ENCODE peak calls at places on chromosomes 11 and 22, in eight cellular contexts. One of them, this sample, is unnamed.

GRCh38 chr22:35838849-35839646 is 121.4 kb downstream of the APOL5 start:
- DNase-seq in body of pancreas: peak
- DNase-seq in Peyer's patch: no peak
- DNase-seq in esophagus muscularis mucosa: no peak
- DNase-seq in K562: no peak
- DNase-seq in testis: peak
- DNase-seq in GM12891: no peak
- DNase-seq in HCT116: peak
- DNase-seq in this sample: no peak

GRCh38 chr11:77147668-77148321 is 19.7 kb downstream of the MYO7A start:
- DNase-seq in body of pancreas: peak
- DNase-seq in Peyer's patch: peak
- DNase-seq in esophagus muscularis mucosa: no peak
- DNase-seq in K562: peak
- DNase-seq in testis: no peak
- DNase-seq in GM12891: peak
- DNase-seq in HCT116: no peak
- DNase-seq in this sample: no peak

GRCh38 chr22:23152238-23153114 is 7.2 kb downstream of the RAB36 start:
- DNase-seq in body of pancreas: no peak
- DNase-seq in Peyer's patch: no peak
- DNase-seq in esophagus muscularis mucosa: no peak
- DNase-seq in K562: no peak
- DNase-seq in testis: no peak
- DNase-seq in GM12891: no peak
- DNase-seq in HCT116: no peak
- DNase-seq in this sample: no peak

GRCh38 chr22:49734882-49735281 is 92.8 kb downstream of the BRD1 start:
- DNase-seq in body of pancreas: no peak
- DNase-seq in Peyer's patch: peak
- DNase-seq in esophagus muscularis mucosa: no peak
- DNase-seq in K562: no peak
- DNase-seq in testis: no peak
- DNase-seq in GM12891: no peak
- DNase-seq in HCT116: no peak
- DNase-seq in this sample: no peak

GRCh38 chr11:102632026-102632425 is 6.9 kb upstream of the MMP20 start:
- DNase-seq in body of pancreas: no peak
- DNase-seq in Peyer's patch: no peak
- DNase-seq in esophagus muscularis mucosa: no peak
- DNase-seq in K562: no peak
- DNase-seq in testis: no peak
- DNase-seq in GM12891: no peak
- DNase-seq in HCT116: no peak
- DNase-seq in this sample: no peak

GRCh38 chr11:6418199-6418957 is 516 bp downstream of the APBB1 start:
- DNase-seq in body of pancreas: peak
- DNase-seq in Peyer's patch: no peak
- DNase-seq in esophagus muscularis mucosa: no peak
- DNase-seq in K562: no peak
- DNase-seq in testis: peak
- DNase-seq in GM12891: no peak
- DNase-seq in HCT116: no peak
- DNase-seq in this sample: no peak

GRCh38 chr11:17353228-17354021 is 1.8 kb downstream of the NCR3LG1 start:
- DNase-seq in body of pancreas: peak
- DNase-seq in Peyer's patch: peak
- DNase-seq in esophagus muscularis mucosa: no peak
- DNase-seq in K562: peak
- DNase-seq in testis: peak
- DNase-seq in GM12891: peak
- DNase-seq in HCT116: peak
- DNase-seq in this sample: peak

GRCh38 chr22:48871176-48871840 is 956.4 kb downstream of the BRD1 start:
- DNase-seq in body of pancreas: no peak
- DNase-seq in Peyer's patch: no peak
- DNase-seq in esophagus muscularis mucosa: no peak
- DNase-seq in K562: no peak
- DNase-seq in testis: no peak
- DNase-seq in GM12891: no peak
- DNase-seq in HCT116: no peak
- DNase-seq in this sample: no peak

GRCh38 chr11:35484435-35484834 is 41.0 kb downstream of the PAMR1 start:
- DNase-seq in body of pancreas: no peak
- DNase-seq in Peyer's patch: no peak
- DNase-seq in esophagus muscularis mucosa: no peak
- DNase-seq in K562: no peak
- DNase-seq in testis: no peak
- DNase-seq in GM12891: no peak
- DNase-seq in HCT116: no peak
- DNase-seq in this sample: peak

GRCh38 chr11:124329787-124330478 is 9.9 kb upstream of the OR8D2 start:
- DNase-seq in body of pancreas: no peak
- DNase-seq in Peyer's patch: no peak
- DNase-seq in esophagus muscularis mucosa: no peak
- DNase-seq in K562: no peak
- DNase-seq in testis: no peak
- DNase-seq in GM12891: peak
- DNase-seq in HCT116: no peak
- DNase-seq in this sample: no peak

GRCh38 chr22:27032121-27032761 is 374.9 kb downstream of the MIAT start:
- DNase-seq in body of pancreas: peak
- DNase-seq in Peyer's patch: no peak
- DNase-seq in esophagus muscularis mucosa: no peak
- DNase-seq in K562: peak
- DNase-seq in testis: peak
- DNase-seq in GM12891: no peak
- DNase-seq in HCT116: no peak
- DNase-seq in this sample: no peak

GRCh38 chr11:116696381-116696941 is 76.3 kb downstream of the BUD13 start:
- DNase-seq in body of pancreas: peak
- DNase-seq in Peyer's patch: peak
- DNase-seq in esophagus muscularis mucosa: peak
- DNase-seq in K562: no peak
- DNase-seq in testis: peak
- DNase-seq in GM12891: no peak
- DNase-seq in HCT116: no peak
- DNase-seq in this sample: peak

GRCh38 chr22:40400173-40400572 is 29.8 kb downstream of the SGSM3 start:
- DNase-seq in body of pancreas: no peak
- DNase-seq in Peyer's patch: no peak
- DNase-seq in esophagus muscularis mucosa: no peak
- DNase-seq in K562: no peak
- DNase-seq in testis: no peak
- DNase-seq in GM12891: no peak
- DNase-seq in HCT116: no peak
- DNase-seq in this sample: no peak

GRCh38 chr11:70202898-70203748 is at the start of gene FADD:
- DNase-seq in body of pancreas: peak
- DNase-seq in Peyer's patch: peak
- DNase-seq in esophagus muscularis mucosa: peak
- DNase-seq in K562: peak
- DNase-seq in testis: peak
- DNase-seq in GM12891: peak
- DNase-seq in HCT116: peak
- DNase-seq in this sample: peak
- TF ChIP-seq POLR2A in body of pancreas: peak
- TF ChIP-seq POLR2A in Peyer's patch: peak
- TF ChIP-seq POLR2A in esophagus muscularis mucosa: peak
- TF ChIP-seq POLR2A in K562: peak
- TF ChIP-seq POLR2A in testis: no peak
- TF ChIP-seq POLR2A in GM12891: peak
- TF ChIP-seq POLR2A in HCT116: peak
- TF ChIP-seq POLR2A in this sample: peak

DNA sequence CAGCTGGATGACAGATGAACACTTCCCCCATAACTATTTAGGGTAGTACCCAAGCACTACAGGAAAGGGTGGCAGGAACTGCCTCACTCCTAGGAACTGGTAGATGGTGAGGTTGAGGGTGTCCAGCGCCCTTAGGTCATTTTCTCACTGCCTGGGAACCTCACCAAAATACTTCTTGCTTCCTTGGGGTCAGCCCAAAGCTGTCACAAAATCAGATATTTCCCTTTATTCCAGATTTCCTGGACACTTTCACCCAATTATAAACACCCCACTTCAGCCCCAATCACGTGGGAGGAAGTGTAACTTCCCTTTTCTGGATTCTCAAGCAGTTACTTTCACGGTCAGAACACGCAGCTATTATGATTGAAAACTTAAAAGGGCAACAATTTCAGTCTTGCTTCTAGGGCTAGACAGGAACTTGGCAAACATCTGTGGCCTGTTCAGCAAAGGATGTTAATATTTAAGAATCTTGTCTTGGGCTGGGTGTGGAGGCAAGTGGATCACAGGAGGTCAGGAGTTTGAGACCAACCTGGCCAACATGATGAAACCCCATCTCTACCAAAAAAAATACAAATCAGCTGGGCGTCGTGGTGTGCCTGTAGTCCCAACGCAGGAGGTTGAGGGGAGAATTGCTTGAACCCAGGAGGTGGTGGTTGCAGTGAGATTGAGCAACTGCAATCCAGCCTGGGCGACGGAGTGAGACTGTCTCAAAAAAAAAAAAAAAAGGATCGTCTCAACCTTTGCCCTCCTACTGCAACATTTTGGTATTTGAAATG is 4.0 kb downstream of the FTH1 start:
- DNase-seq in body of pancreas: no peak
- DNase-seq in Peyer's patch: peak
- DNase-seq in esophagus muscularis mucosa: no peak
- DNase-seq in K562: no peak
- DNase-seq in testis: no peak
- DNase-seq in GM12891: no peak
- DNase-seq in HCT116: no peak
- DNase-seq in this sample: no peak
- TF ChIP-seq POLR2A in body of pancreas: peak
- TF ChIP-seq POLR2A in Peyer's patch: peak
- TF ChIP-seq POLR2A in esophagus muscularis mucosa: no peak
- TF ChIP-seq POLR2A in K562: peak
- TF ChIP-seq POLR2A in testis: no peak
- TF ChIP-seq POLR2A in GM12891: peak
- TF ChIP-seq POLR2A in HCT116: peak
- TF ChIP-seq POLR2A in this sample: no peak

GRCh38 chr11:75574698-75575265 is 12.7 kb downstream of the SERPINH1 start:
- DNase-seq in body of pancreas: no peak
- DNase-seq in Peyer's patch: no peak
- DNase-seq in esophagus muscularis mucosa: no peak
- DNase-seq in K562: no peak
- DNase-seq in testis: no peak
- DNase-seq in GM12891: no peak
- DNase-seq in HCT116: no peak
- DNase-seq in this sample: no peak

GRCh38 chr11:75578977-75579376 is 16.9 kb downstream of the SERPINH1 start:
- DNase-seq in body of pancreas: no peak
- DNase-seq in Peyer's patch: no peak
- DNase-seq in esophagus muscularis mucosa: no peak
- DNase-seq in K562: no peak
- DNase-seq in testis: no peak
- DNase-seq in GM12891: no peak
- DNase-seq in HCT116: no peak
- DNase-seq in this sample: no peak

GRCh38 chr11:75576017-75576416 is 14.0 kb downstream of the SERPINH1 start:
- DNase-seq in body of pancreas: no peak
- DNase-seq in Peyer's patch: no peak
- DNase-seq in esophagus muscularis mucosa: no peak
- DNase-seq in K562: no peak
- DNase-seq in testis: no peak
- DNase-seq in GM12891: no peak
- DNase-seq in HCT116: no peak
- DNase-seq in this sample: no peak

GRCh38 chr11:75577198-75577597 is 15.1 kb downstream of the SERPINH1 start:
- DNase-seq in body of pancreas: peak
- DNase-seq in Peyer's patch: no peak
- DNase-seq in esophagus muscularis mucosa: no peak
- DNase-seq in K562: peak
- DNase-seq in testis: peak
- DNase-seq in GM12891: no peak
- DNase-seq in HCT116: no peak
- DNase-seq in this sample: peak

DNA sequence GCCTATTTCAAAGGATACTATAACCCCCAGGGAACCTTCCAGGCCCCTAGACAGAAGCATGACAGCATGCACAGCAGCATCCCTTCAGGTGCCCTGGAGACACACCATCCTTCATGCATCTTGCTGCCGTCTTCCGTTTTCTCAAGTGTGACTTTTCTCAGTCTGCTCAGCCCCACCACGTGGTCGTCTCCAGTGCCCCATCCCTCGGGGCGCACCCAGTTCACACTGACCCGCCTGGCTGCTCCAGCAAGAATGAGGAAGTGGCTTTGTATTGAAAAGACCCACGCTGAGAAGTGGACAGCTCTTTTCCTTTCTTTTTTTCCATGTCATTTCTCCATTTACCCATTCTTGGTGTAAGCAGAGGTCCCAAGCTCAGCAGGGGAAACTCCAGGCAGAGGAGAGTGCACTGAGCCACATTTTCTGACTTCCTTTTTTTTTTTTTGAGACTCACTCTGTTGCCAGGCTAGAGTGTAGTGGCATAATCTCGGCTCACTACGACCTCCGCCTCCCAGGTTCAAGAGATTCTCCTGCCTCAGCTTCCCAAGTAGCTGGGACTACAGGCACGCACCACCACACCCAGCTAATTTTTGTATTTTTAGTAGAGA is 14.5 kb downstream of the SERPINH1 start:
- DNase-seq in body of pancreas: peak
- DNase-seq in Peyer's patch: no peak
- DNase-seq in esophagus muscularis mucosa: no peak
- DNase-seq in K562: peak
- DNase-seq in testis: peak
- DNase-seq in GM12891: peak
- DNase-seq in HCT116: no peak
- DNase-seq in this sample: no peak
- TF ChIP-seq POLR2A in body of pancreas: no peak
- TF ChIP-seq POLR2A in Peyer's patch: no peak
- TF ChIP-seq POLR2A in esophagus muscularis mucosa: no peak
- TF ChIP-seq POLR2A in K562: no peak
- TF ChIP-seq POLR2A in testis: no peak
- TF ChIP-seq POLR2A in GM12891: no peak
- TF ChIP-seq POLR2A in HCT116: no peak
- TF ChIP-seq POLR2A in this sample: no peak

DNA sequence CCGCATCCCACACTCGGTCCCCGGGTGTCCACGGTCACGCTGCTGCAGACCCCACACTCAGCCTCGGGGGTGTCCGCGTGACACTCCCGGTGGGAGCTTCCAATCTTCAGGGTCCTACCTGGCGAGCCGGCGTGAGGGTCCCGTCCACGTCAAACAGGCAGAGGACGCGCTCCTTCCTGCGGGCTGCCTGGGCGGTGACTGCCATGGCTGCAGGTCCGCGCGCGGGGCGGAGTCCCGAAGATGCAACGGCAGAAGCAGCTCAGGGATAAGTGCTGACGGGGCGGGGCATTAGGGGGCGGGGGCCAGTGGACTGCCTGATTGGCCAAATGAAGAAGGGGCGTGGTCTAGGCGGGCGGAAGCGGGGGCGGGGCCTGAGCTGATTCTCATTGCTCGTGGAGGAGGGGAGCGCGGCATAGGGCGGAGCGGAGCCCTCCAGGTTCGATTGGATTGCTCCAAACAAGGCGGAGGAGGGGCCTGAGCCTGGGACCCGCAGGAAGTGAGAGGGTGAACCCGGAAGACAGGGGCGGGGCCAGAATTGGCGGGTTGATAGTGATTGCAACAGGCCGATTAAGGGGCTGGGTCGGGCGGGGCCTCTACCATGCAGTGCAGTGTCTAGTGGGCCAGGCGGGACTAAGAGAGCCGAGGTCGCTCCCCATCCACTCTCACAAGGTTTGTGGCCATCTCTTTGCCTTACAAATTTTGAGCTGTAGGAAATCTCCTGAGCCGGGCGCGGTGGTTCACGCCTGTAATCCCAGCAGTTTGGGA is at the start of gene PMM1:
- DNase-seq in body of pancreas: peak
- DNase-seq in Peyer's patch: peak
- DNase-seq in esophagus muscularis mucosa: peak
- DNase-seq in K562: peak
- DNase-seq in testis: peak
- DNase-seq in GM12891: peak
- DNase-seq in HCT116: peak
- DNase-seq in this sample: peak
- TF ChIP-seq POLR2A in body of pancreas: peak
- TF ChIP-seq POLR2A in Peyer's patch: peak
- TF ChIP-seq POLR2A in esophagus muscularis mucosa: peak
- TF ChIP-seq POLR2A in K562: peak
- TF ChIP-seq POLR2A in testis: peak
- TF ChIP-seq POLR2A in GM12891: peak
- TF ChIP-seq POLR2A in HCT116: peak
- TF ChIP-seq POLR2A in this sample: peak

This sample was measured in H54.